ENCODE peak calls at places on chromosomes 5 and 9, in ten cellular contexts. K is neuronal stem cell, V is SJSA1, P is right lobe of liver, X is IMR-90, M is lung, L is body of pancreas, F is uterus, E is hepatocyte, T is astrocyte. J is an unnamed sample.

GRCh38 chr9:96255698-96256097 is 46.3 kb downstream of the HSD17B3 start:
- DNase-seq in K (no peak), V (no peak), P (no peak), X (no peak), M (no peak), L (no peak), F (no peak), E (no peak), T (no peak), J (no peak)

GRCh38 chr5:123456242-123456641 is 33.0 kb upstream of the CEP120 start:
- DNase-seq in K (no peak), V (no peak), P (no peak), X (no peak), M (no peak), L (no peak), F (no peak), E (peak; percentile 9), T (no peak), J (no peak)

GRCh38 chr5:30034870-30035269 is 1158.6 kb upstream of the CDH6 start:
- DNase-seq in K (no peak), V (no peak), P (no peak), X (no peak), M (no peak), L (no peak), F (no peak), E (no peak), T (no peak), J (no peak)

GRCh38 chr9:131234799-131235479 is 41.4 kb downstream of the FAM78A start:
- DNase-seq in K (no peak), V (no peak), P (no peak), X (no peak), M (no peak), L (no peak), F (no peak), E (no peak), T (no peak), J (no peak)

GRCh38 chr9:115923903-115924668 is 229.5 kb upstream of the PAPPA start:
- DNase-seq in K (no peak), V (peak; percentile 94), P (peak; percentile 60), X (peak; percentile 99), M (no peak), L (peak; percentile 13), F (no peak), E (peak; percentile 58), T (peak; percentile 83), J (no peak)

GRCh38 chr5:169682026-169682425 is 45.0 kb downstream of the DOCK2 start:
- DNase-seq in K (no peak), V (no peak), P (no peak), X (no peak), M (no peak), L (no peak), F (no peak), E (no peak), T (no peak), J (no peak)

GRCh38 chr5:30539004-30539634 is 654.4 kb upstream of the CDH6 start:
- DNase-seq in K (no peak), V (no peak), P (peak; percentile 53), X (peak; percentile 28), M (peak; percentile 66), L (no peak), F (no peak), E (peak; percentile 13), T (peak; percentile 63), J (no peak)

GRCh38 chr5:12174734-12175133 is 270.5 kb upstream of the CTNND2 start:
- DNase-seq in K (no peak), V (no peak), P (no peak), X (no peak), M (no peak), L (no peak), F (no peak), E (no peak), T (no peak), J (no peak)

DNA sequence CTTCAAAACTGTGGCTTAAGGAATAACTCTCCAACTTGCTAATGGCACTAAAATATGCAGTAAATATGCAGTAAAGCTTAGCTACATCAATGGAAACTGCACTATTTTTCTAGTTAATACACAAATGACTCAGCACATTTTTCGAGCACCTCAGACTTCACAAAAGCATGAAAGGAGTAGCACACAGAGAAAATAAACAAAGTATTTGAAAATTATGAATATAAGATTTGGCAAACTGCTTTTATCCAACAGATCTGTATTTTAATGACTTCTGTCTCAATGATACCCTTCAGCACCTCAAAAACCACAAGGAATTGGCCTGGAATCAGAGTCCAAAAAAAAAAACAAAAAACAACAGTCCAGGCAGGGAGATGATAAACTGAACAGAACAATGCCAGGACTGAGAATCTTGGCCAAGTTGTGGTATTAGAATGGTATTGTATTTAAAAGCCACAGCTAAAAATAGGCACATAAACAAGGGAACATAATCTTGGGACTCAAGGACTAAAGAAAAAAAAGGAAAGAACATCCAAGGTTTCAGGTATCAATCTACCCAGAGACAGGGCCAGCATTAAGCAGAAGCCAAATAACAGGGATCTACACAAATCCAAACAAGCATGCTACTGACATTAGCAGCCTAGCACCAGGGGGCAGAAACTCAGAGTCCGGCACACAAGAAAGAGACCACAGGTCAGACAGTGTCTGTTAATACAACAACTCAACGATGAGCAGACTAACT is 21.4 kb downstream of the TMEM245 start:
- DNase-seq in K (peak; percentile 31), V (peak; percentile 86), P (no peak), X (peak; percentile 65), M (no peak), L (peak; percentile 51), F (no peak), E (peak; percentile 40), T (peak; percentile 93), J (no peak)
- H3K27ac ChIP-seq in K (no peak overlapping the region), V (peak overlapping the region; percentile 42), P (peak overlapping the region; percentile 8), X (peak overlapping the region; percentile 70), M (peak overlapping the region; percentile 80), L (peak overlapping the region; percentile 78), F (peak overlapping the region; percentile 73), E (peak overlapping the region; percentile 49), T (peak overlapping the region; percentile 46), J (peak overlapping the region; percentile 81)

GRCh38 chr5:78995521-78995920 is 10.4 kb upstream of the ARSB start:
- DNase-seq in K (no peak), V (no peak), P (no peak), X (no peak), M (no peak), L (no peak), F (no peak), E (no peak), T (no peak), J (no peak)

GRCh38 chr5:79005939-79006338 is 20.8 kb upstream of the ARSB start:
- DNase-seq in K (no peak), V (no peak), P (no peak), X (no peak), M (no peak), L (no peak), F (no peak), E (no peak), T (no peak), J (no peak)

GRCh38 chr5:79002374-79002773 is 17.3 kb upstream of the ARSB start:
- DNase-seq in K (no peak), V (peak; percentile 85), P (no peak), X (no peak), M (no peak), L (no peak), F (no peak), E (no peak), T (no peak), J (no peak)

GRCh38 chr5:78997090-78997489 is 12.0 kb upstream of the ARSB start:
- DNase-seq in K (no peak), V (no peak), P (no peak), X (no peak), M (no peak), L (no peak), F (no peak), E (no peak), T (no peak), J (no peak)

GRCh38 chr5:79001471-79001870 is 16.4 kb upstream of the ARSB start:
- DNase-seq in K (no peak), V (peak; percentile 56), P (no peak), X (peak; percentile 15), M (no peak), L (no peak), F (no peak), E (no peak), T (no peak), J (no peak)
- H3K27ac ChIP-seq in K (no peak overlapping the region), V (peak overlapping the region; percentile 89), P (no peak overlapping the region), X (no peak overlapping the region), M (no peak overlapping the region), L (no peak overlapping the region), F (no peak overlapping the region), E (peak overlapping the region; percentile 17), T (no peak overlapping the region), J (no peak overlapping the region)

DNA sequence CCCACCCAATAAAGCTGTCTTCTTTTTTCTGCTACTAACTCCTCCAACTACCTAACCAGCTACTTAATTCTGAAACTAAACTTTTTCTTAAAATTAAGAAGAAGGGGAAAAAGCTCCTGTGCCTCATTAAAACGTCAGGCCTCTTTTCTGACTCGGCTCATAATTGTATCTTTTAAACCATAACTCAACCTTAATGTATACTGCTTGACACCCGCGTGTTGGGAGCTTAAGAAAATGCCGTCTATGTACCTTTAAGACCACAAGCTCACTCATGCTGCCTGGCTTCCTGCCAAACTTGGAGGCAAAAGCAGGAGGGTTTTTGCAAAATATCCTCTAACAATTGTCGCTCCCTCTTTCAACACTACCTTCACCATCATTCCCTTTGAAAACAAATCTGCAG is 5.0 kb downstream of the EBF1 start:
- DNase-seq in K (no peak), V (peak; percentile 81), P (no peak), X (peak; percentile 69), M (no peak), L (peak; percentile 65), F (peak; percentile 72), E (peak; percentile 66), T (peak; percentile 66), J (no peak)
- H3K27ac ChIP-seq in K (no peak overlapping the region), V (peak overlapping the region; percentile 43), P (no peak overlapping the region), X (no peak overlapping the region), M (peak overlapping the region; percentile 25), L (peak overlapping the region; percentile 24), F (peak overlapping the region; percentile 87), E (no peak overlapping the region), T (peak overlapping the region; percentile 29), J (no peak overlapping the region)

GRCh38 chr5:73816656-73817420 is 190.8 kb downstream of the ARHGEF28 start:
- DNase-seq in K (no peak), V (no peak), P (no peak), X (peak; percentile 92), M (no peak), L (no peak), F (no peak), E (no peak), T (peak; percentile 76), J (no peak)

GRCh38 chr5:73812457-73812856 is 186.5 kb downstream of the ARHGEF28 start:
- DNase-seq in K (no peak), V (no peak), P (no peak), X (no peak), M (no peak), L (no peak), F (no peak), E (no peak), T (peak; percentile 63), J (no peak)

GRCh38 chr5:73815631-73816030 is 189.6 kb downstream of the ARHGEF28 start:
- DNase-seq in K (no peak), V (no peak), P (no peak), X (peak; percentile 67), M (no peak), L (no peak), F (no peak), E (no peak), T (peak; percentile 84), J (no peak)

GRCh38 chr5:73812962-73813588 is 187.1 kb downstream of the ARHGEF28 start:
- DNase-seq in K (no peak), V (no peak), P (no peak), X (no peak), M (no peak), L (peak; percentile 20), F (peak; percentile 26), E (peak; percentile 24), T (peak; percentile 16), J (no peak)

DNA sequence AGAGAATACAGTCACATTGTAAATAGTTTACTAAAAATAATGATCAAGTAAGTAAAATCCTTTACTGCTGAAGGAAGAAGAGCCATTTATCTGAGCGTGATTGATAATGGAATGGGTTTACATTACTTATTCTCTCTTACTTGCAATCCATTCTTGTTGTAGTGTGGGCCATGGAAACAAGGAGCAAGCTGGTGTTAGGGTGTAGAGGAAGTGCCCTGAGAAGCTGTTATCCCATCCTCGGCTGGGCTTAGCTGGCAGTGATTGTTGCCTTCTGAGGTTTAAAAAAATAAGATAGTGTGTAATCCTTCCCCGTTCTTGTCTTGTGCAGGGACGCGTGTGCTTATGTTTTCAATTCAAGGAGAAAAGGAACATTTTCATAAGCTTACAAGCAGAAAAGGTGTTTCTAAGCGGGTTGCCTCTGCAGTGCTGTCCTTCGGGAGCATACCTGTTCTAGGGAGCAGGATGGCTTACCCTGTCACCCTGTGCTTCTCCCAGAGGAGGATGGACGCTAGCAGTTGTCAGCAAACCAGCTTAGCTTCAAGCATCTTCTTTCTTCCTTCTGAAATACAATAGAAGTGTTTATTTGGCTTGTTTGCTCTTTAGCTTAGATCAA is 188.3 kb downstream of the ARHGEF28 start:
- DNase-seq in K (no peak), V (no peak), P (no peak), X (no peak), M (no peak), L (no peak), F (no peak), E (no peak), T (no peak), J (no peak)
- H3K27ac ChIP-seq in K (no peak overlapping the region), V (no peak overlapping the region), P (no peak overlapping the region), X (no peak overlapping the region), M (no peak overlapping the region), L (peak overlapping the region; percentile 16), F (peak overlapping the region; percentile 12), E (no peak overlapping the region), T (no peak overlapping the region), J (no peak overlapping the region)

J was measured in caudate nucleus.